ENCODE peak calls at places on chromosomes 5 and 9, in five cellular contexts. K is A549, I is K562, B is upper lobe of left lung, O is GM12878. A is an unnamed sample.

GRCh38 chr9:78369644-78370219 is 72.8 kb downstream of the PSAT1 start:
- ATAC-seq in K (peak), I (peak), O (peak), B (no peak), A (peak)

GRCh38 chr5:150202501-150202900 is 12.6 kb downstream of the SLC6A7 start:
- ATAC-seq in I (no peak), O (no peak), K (no peak), B (no peak), A (no peak)

GRCh38 chr5:43007246-43007910 is 32.7 kb downstream of the ANXA2R start:
- ATAC-seq in K (peak), O (peak), I (peak), B (peak), A (peak)

GRCh38 chr9:124947727-124948391 is 7.0 kb upstream of the GOLGA1 start:
- ATAC-seq in B (no peak), K (no peak), O (no peak), I (no peak), A (no peak)

GRCh38 chr5:37840036-37840909 is at the start of gene GDNF:
- ATAC-seq in B (no peak), O (peak), I (no peak), K (peak), A (peak)

GRCh38 chr9:27626629-27627564 is 53.6 kb upstream of the C9orf72 start:
- ATAC-seq in I (no peak), K (peak), O (no peak), B (no peak), A (no peak)

GRCh38 chr5:14305045-14305444 is 161.9 kb downstream of the TRIO start:
- ATAC-seq in O (no peak), B (no peak), K (peak), I (peak), A (no peak)

GRCh38 chr9:83355024-83355444 is 183.2 kb downstream of the FRMD3 start:
- ATAC-seq in O (no peak), K (no peak), B (peak), I (no peak), A (peak)

GRCh38 chr9:136389396-136389795 is 10.6 kb downstream of the SNAPC4 start:
- ATAC-seq in I (no peak), K (no peak), O (no peak), B (no peak), A (no peak)

GRCh38 chr5:132673939-132674630 is at the start of gene IL4:
- ATAC-seq in K (no peak), O (no peak), I (peak), B (no peak), A (no peak)

GRCh38 chr5:28084069-28084468 is 1045.7 kb upstream of the CDH9 start:
- ATAC-seq in I (no peak), K (no peak), B (peak), O (no peak), A (no peak)

GRCh38 chr5:147552897-147553296 is 43.0 kb upstream of the DPYSL3 start:
- ATAC-seq in O (no peak), K (no peak), I (no peak), B (no peak), A (no peak)

GRCh38 chr9:127527560-127528268 is 76.4 kb downstream of the LRSAM1 start:
- ATAC-seq in B (no peak), I (no peak), O (no peak), K (no peak), A (no peak)

GRCh38 chr5:112614986-112615385 is 122.7 kb upstream of the APC start:
- ATAC-seq in O (no peak), I (no peak), K (no peak), B (no peak), A (no peak)

GRCh38 chr9:7996558-7996957 is 197.0 kb upstream of the DMAC1 start:
- ATAC-seq in K (no peak), I (no peak), O (no peak), B (no peak), A (no peak)
- TF ChIP-seq EP300 in K (no peak), I (no peak), O (no peak), B (no peak), A (no peak)

DNA sequence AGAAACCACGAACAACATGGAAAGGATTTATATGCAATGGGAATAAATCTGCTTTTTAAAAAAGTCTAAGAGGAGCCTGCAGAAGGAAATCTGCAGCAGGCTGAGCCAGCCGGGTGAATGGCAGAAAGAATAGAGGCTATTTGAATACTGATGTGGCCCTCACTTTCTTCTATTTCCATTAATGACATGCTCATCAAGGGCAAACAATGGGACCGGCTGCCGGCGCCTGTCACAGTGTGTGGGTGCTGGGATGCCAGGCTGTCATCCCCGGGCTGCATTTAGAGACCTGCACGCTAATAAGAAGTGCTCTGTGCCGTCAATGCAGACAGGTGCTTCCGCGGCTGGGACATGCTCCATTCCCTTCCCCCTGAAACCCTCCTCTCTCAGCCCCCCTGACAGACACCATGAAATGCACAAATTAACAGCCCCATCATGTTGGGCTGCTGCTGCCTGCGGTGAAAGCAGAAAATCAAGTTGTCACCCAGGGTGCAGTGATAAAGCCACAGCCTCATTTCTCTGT is 217.7 kb upstream of the TBCA start:
- ATAC-seq in K (no peak), B (no peak), I (no peak), O (no peak), A (no peak)
- TF ChIP-seq EP300 in K (no peak), B (no peak), I (no peak), O (no peak), A (no peak)

DNA sequence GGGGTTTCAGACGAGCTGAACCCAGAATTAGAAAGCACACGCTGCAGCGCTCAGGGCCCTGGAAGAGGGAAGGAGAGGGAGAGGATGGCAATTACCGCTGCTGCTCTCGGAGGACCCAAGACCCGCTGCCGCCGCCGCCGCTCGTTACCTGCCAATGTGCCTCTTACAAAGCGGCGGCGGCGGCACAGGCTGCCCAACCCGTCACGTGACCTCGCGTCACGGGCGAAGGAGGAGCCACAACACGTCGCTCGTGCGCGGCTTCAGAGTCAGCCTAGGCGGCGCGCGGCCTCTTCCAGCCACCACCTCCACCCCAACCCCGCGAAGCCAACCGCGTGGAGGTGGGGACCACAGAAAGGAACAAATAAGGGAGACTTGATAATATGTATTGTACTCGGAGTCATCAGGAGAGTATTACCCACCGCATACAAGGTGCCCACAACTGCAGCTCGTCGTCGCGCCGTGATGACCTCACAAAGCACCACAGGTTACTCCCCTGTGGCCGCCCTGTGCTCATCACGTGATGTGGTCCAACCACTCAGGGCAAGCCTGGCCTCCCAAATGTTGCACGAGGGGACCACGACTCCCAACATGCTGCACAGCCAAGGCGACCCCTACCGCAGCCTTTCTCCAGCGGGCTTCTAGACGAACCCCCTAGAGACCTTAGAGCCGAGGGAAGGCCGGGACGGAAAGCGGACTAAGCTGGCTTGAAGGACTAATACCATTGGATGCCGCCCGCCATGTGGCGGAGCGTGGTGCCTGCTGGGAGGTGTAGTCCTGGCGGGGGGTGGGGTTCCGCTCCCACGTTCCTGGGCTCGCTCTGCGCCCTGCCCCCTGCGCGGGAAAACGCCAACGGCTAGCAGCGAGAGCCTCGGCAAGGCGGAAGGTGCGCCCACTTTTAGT is at the start of gene UBAP2:
- ATAC-seq in I (peak), B (peak), O (peak), K (peak), A (peak)
- TF ChIP-seq EP300 in I (peak), B (no peak), O (peak), K (no peak), A (no peak)

GRCh38 chr5:123351820-123352219 is 71.4 kb downstream of the CEP120 start:
- ATAC-seq in I (no peak), O (no peak), B (no peak), K (no peak), A (no peak)
- TF ChIP-seq EP300 in I (no peak), O (no peak), B (no peak), K (no peak), A (no peak)

DNA sequence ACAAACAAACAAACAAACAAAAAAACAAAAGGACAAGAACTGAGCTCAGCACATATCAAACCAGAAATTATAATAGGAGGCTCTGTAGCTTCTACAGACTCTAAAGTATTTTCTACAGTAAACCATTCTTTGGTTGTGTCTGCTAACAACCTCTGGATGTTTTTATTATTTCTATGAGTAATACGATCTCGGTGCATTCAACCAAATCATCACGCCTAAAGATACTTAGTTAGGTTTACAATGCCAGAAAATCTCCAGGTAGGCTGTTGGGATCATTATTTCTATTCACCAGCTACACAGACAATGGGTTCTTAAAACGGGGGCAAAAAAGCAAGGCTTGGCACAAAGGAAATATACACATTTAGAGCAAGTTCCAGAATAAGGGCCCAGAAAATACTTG is 41.6 kb upstream of the ALDOB start:
- ATAC-seq in I (no peak), K (no peak), O (no peak), B (no peak), A (no peak)
- TF ChIP-seq EP300 in I (no peak), K (no peak), O (no peak), B (no peak), A (no peak)

GRCh38 chr9:130041648-130042405 is 1.2 kb downstream of the FNBP1 start:
- ATAC-seq in B (no peak), K (peak), I (no peak), O (no peak), A (no peak)

GRCh38 chr9:130040901-130041647 is 1.9 kb downstream of the FNBP1 start:
- ATAC-seq in B (no peak), I (no peak), O (peak), K (no peak), A (no peak)

GRCh38 chr9:130043654-130044623 is 950 bp upstream of the FNBP1 start:
- ATAC-seq in B (peak), K (peak), I (peak), O (no peak), A (peak)

GRCh38 chr9:130042931-130043653 is at the start of gene FNBP1:
- ATAC-seq in K (peak), I (peak), B (peak), O (peak), A (peak)

GRCh38 chr9:130042406-130042930 is 521 bp downstream of the FNBP1 start:
- ATAC-seq in B (peak), I (peak), O (no peak), K (peak), A (peak)
- TF ChIP-seq EP300 in B (no peak), I (no peak), O (no peak), K (no peak), A (no peak)

DNA sequence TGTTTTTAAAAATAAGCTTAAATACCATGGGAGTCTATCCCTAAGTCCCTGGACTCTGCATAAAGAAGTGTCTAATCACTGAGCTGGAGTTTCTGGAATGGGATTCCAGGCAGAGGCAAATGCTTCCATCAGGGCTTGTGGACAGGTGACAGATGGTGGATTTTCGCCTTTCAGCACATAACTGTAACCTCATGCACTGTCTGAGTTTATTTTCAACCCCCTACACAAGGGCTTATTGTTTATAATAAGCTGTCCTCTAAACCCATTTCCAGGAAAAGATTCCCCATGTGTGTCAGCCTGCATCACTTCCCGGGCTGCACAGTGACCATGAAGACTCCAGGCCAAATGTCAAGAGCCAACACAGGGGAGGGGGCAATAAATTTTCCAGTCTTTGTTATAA is 264.0 kb downstream of the PIK3R1 start:
- ATAC-seq in B (no peak), I (no peak), K (no peak), O (no peak), A (no peak)
- TF ChIP-seq EP300 in B (no peak), I (no peak), K (no peak), O (no peak), A (no peak)